ENCODE peak calls at places on chromosomes 11 and 22, in six cellular contexts. One of them, this sample, is unnamed.

GRCh38 chr11:45182902-45183301 is 36.5 kb downstream of the PRDM11 start:
- DNase-seq in HepG2: no peak
- DNase-seq in sigmoid colon: peak; percentile 65
- DNase-seq in esophagus muscularis mucosa: no peak
- DNase-seq in HCT116: peak; percentile 19
- DNase-seq in K562: peak; percentile 33
- DNase-seq in this sample: no peak

GRCh38 chr11:74018331-74019005 is 9.6 kb upstream of the UCP3 start:
- DNase-seq in sigmoid colon: peak; percentile 97
- DNase-seq in HCT116: no peak
- DNase-seq in esophagus muscularis mucosa: peak; percentile 97
- DNase-seq in K562: no peak
- DNase-seq in HepG2: peak; percentile 89
- DNase-seq in this sample: peak; percentile 93

GRCh38 chr11:12103411-12104225 is 6.8 kb upstream of the MICAL2 start:
- DNase-seq in esophagus muscularis mucosa: no peak
- DNase-seq in HepG2: no peak
- DNase-seq in HCT116: no peak
- DNase-seq in sigmoid colon: no peak
- DNase-seq in K562: no peak
- DNase-seq in this sample: no peak

GRCh38 chr11:123640677-123641494 is 13.5 kb downstream of the SCN3B start:
- DNase-seq in HCT116: no peak
- DNase-seq in K562: peak; percentile 67
- DNase-seq in HepG2: peak; percentile 20
- DNase-seq in esophagus muscularis mucosa: no peak
- DNase-seq in sigmoid colon: no peak
- DNase-seq in this sample: no peak

GRCh38 chr11:130945945-130946344 is 29.7 kb upstream of the SNX19 start:
- DNase-seq in sigmoid colon: peak; percentile 74
- DNase-seq in HepG2: no peak
- DNase-seq in HCT116: no peak
- DNase-seq in K562: no peak
- DNase-seq in esophagus muscularis mucosa: no peak
- DNase-seq in this sample: no peak

GRCh38 chr11:67062526-67063373 is 6.1 kb downstream of the RHOD start:
- DNase-seq in esophagus muscularis mucosa: no peak
- DNase-seq in K562: no peak
- DNase-seq in HepG2: no peak
- DNase-seq in HCT116: peak; percentile 49
- DNase-seq in sigmoid colon: no peak
- DNase-seq in this sample: no peak

GRCh38 chr22:41469218-41469851 is 418 bp downstream of the ACO2 start:
- DNase-seq in HepG2: no peak
- DNase-seq in HCT116: no peak
- DNase-seq in esophagus muscularis mucosa: no peak
- DNase-seq in sigmoid colon: peak; percentile 70
- DNase-seq in K562: peak; percentile 71
- DNase-seq in this sample: no peak

GRCh38 chr11:27234043-27234668 is 128.9 kb downstream of the CCDC34 start:
- DNase-seq in HCT116: no peak
- DNase-seq in sigmoid colon: peak; percentile 75
- DNase-seq in HepG2: peak; percentile 82
- DNase-seq in esophagus muscularis mucosa: no peak
- DNase-seq in K562: peak; percentile 33
- DNase-seq in this sample: no peak

GRCh38 chr22:22122348-22123117 is 122.1 kb upstream of the VPREB1 start:
- DNase-seq in HepG2: no peak
- DNase-seq in HCT116: no peak
- DNase-seq in esophagus muscularis mucosa: peak; percentile 14
- DNase-seq in sigmoid colon: no peak
- DNase-seq in K562: no peak
- DNase-seq in this sample: no peak

DNA sequence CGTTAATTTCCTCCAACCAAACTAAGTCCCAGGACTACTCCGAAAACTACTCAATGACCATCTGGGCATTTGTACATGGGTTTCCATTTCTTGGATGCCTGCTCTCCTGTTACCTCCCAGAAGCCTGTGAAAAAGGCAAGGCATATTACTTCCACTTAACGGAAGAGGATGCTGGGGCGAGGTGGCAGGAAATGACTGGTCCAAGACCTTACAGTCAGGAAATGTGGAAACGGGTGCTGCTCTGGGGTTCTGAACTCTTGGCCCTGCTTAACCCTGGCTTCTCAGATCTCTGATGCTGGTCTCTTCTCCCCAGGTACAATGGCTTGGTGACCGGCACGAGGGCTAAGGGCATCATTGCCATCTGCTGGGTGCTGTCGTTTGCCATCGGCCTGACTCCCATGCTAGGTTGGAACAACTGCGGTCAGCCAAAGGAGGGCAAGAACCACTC is 12.9 kb downstream of the ADORA2A start:
- DNase-seq in K562: no peak
- DNase-seq in HCT116: no peak
- DNase-seq in esophagus muscularis mucosa: no peak
- DNase-seq in sigmoid colon: no peak
- DNase-seq in HepG2: no peak
- DNase-seq in this sample: no peak
- H3K4me1 ChIP-seq in K562: peaks cover 6% of the 10 kb centered on the region
- H3K4me1 ChIP-seq in HCT116: peaks cover 2% of the 10 kb centered on the region
- H3K4me1 ChIP-seq in esophagus muscularis mucosa: peaks cover 9% of the 10 kb centered on the region
- H3K4me1 ChIP-seq in sigmoid colon: no peaks in the 10 kb centered on the region
- H3K4me1 ChIP-seq in HepG2: peaks cover 8% of the 10 kb centered on the region
- H3K4me1 ChIP-seq in this sample: no peaks in the 10 kb centered on the region

DNA sequence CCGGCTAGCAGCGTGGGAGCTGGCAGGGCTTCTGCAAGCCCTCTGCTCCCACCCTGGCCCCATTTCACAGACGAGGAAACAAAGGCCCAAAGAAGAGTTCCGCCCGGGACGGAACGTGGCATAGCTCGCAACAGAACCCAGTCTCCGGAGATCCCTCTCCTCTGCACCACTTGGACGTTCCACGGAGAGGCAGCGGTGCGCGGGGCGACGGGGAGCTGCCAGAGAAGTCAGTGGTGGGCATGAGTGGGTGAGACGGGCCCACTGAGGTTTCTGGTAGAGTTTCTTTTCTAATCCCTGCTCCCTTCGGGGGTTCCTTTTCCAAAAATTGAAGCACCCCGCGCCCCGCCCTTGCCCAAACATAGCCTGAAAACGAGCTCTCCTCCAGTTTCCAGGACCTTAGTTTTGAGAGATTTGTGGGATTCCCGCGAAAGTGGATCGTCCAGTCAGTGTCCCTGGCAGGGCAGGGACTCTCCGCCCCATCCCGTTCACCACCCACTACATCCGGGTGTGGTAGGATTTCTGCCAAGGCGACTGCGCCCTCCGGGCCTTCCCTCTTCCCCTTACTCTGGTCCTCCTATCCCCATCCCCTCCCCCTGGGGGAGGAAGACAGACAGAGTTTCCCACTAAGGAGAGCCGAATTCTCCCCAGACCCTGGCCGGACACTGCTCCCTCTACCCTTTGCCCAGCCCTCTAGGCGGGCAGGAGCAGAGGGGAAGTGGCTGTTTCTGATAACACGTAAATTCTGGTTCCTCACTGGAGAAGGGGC is 764 bp upstream of the NECTIN1 start:
- DNase-seq in sigmoid colon: peak; percentile 81
- DNase-seq in HepG2: no peak
- DNase-seq in esophagus muscularis mucosa: no peak
- DNase-seq in HCT116: peak; percentile 32
- DNase-seq in K562: no peak
- DNase-seq in this sample: no peak
- H3K27ac ChIP-seq in sigmoid colon: peak overlapping the region; percentile 88
- H3K27ac ChIP-seq in HepG2: no peak overlapping the region
- H3K27ac ChIP-seq in esophagus muscularis mucosa: peak overlapping the region; percentile 93
- H3K27ac ChIP-seq in HCT116: peak overlapping the region; percentile 85
- H3K27ac ChIP-seq in K562: no peak overlapping the region
- H3K27ac ChIP-seq in this sample: peak overlapping the region; percentile 91

DNA sequence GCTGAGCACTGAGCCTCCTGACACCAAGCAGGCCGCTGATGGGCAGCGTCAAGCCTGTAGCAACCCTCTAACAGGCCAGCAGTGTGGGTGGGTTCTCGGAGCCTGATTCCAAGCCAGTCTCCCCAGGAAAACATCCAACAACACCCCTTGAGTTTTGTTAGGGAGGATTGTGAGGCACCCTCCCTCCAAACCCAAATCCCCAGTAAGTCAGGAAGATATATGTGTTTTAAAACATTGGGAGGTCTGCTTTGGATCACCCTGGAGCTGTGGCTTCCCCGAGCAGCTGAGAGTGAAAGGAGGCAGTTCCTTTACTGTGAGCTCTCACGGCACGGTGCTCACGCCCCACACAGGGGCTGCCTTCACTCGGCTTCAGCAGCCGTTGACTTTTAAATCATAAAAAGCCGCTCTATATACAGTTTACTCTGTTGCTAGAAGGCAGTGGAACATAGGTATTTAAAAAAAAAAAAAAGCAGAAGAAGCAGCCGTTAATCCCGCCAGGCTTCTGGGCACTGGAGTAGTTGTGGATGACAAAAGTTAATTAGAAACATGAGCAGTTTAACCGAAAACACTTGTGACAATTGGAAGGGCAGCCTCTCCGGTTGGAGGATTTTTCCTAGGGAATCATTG is 218.6 kb downstream of the NAV2 start:
- DNase-seq in esophagus muscularis mucosa: no peak
- DNase-seq in HepG2: no peak
- DNase-seq in K562: no peak
- DNase-seq in HCT116: no peak
- DNase-seq in sigmoid colon: peak; percentile 91
- DNase-seq in this sample: no peak
- TF ChIP-seq POLR2AphosphoS5 in esophagus muscularis mucosa: peak; percentile 33
- TF ChIP-seq POLR2AphosphoS5 in HepG2: no peak
- TF ChIP-seq POLR2AphosphoS5 in K562: no peak
- TF ChIP-seq POLR2AphosphoS5 in HCT116: no peak
- TF ChIP-seq POLR2AphosphoS5 in sigmoid colon: peak; percentile 95
- TF ChIP-seq POLR2AphosphoS5 in this sample: no peak

GRCh38 chr11:65741185-65741584 is 20.6 kb upstream of the RNASEH2C start:
- DNase-seq in HepG2: no peak
- DNase-seq in HCT116: no peak
- DNase-seq in esophagus muscularis mucosa: peak; percentile 42
- DNase-seq in sigmoid colon: no peak
- DNase-seq in K562: no peak
- DNase-seq in this sample: no peak

GRCh38 chr11:65742353-65742752 is 21.8 kb upstream of the RNASEH2C start:
- DNase-seq in HCT116: no peak
- DNase-seq in esophagus muscularis mucosa: peak; percentile 81
- DNase-seq in K562: no peak
- DNase-seq in HepG2: no peak
- DNase-seq in sigmoid colon: no peak
- DNase-seq in this sample: no peak

GRCh38 chr11:65743928-65744698 is 23.5 kb upstream of the RNASEH2C start:
- DNase-seq in esophagus muscularis mucosa: peak; percentile 89
- DNase-seq in K562: peak; percentile 67
- DNase-seq in sigmoid colon: no peak
- DNase-seq in HCT116: peak; percentile 62
- DNase-seq in HepG2: peak; percentile 82
- DNase-seq in this sample: no peak

GRCh38 chr11:65744699-65745042 is 24.1 kb upstream of the RNASEH2C start:
- DNase-seq in HepG2: no peak
- DNase-seq in HCT116: no peak
- DNase-seq in K562: no peak
- DNase-seq in sigmoid colon: no peak
- DNase-seq in esophagus muscularis mucosa: peak; percentile 81
- DNase-seq in this sample: no peak

DNA sequence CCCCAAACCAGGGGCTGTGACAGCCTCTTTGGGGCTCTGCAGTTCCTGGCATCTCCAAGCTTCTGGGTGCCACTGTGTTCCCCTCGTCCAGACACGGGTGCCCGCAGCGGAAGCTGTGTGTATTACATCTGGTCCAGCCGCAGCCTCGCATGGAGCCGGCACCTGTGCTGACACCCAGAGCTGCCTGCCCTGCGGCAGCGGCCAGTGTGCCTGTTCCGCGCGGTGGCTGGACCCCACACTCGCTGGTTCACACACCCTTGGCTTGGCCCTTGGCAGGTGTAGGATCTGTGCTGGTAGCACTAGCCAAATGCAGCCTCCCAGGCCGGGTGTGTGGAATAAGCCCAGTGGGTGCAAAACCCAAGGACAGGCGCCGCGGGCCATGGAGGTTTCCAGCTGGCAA is 24.5 kb upstream of the RNASEH2C start:
- DNase-seq in HCT116: no peak
- DNase-seq in HepG2: no peak
- DNase-seq in esophagus muscularis mucosa: peak; percentile 90
- DNase-seq in K562: no peak
- DNase-seq in sigmoid colon: no peak
- DNase-seq in this sample: no peak
- H3K4me1 ChIP-seq in HCT116: no peaks in the 10 kb centered on the region
- H3K4me1 ChIP-seq in HepG2: peaks cover 8% of the 10 kb centered on the region
- H3K4me1 ChIP-seq in esophagus muscularis mucosa: no peaks in the 10 kb centered on the region
- H3K4me1 ChIP-seq in K562: peaks cover 4% of the 10 kb centered on the region
- H3K4me1 ChIP-seq in sigmoid colon: no peaks in the 10 kb centered on the region
- H3K4me1 ChIP-seq in this sample: peaks cover 6% of the 10 kb centered on the region

GRCh38 chr11:112161012-112161411 is 2.9 kb downstream of the IL18 start:
- DNase-seq in HCT116: no peak
- DNase-seq in K562: no peak
- DNase-seq in sigmoid colon: no peak
- DNase-seq in esophagus muscularis mucosa: no peak
- DNase-seq in HepG2: no peak
- DNase-seq in this sample: no peak
- H3K27ac ChIP-seq in HCT116: no peak overlapping the region
- H3K27ac ChIP-seq in K562: no peak overlapping the region
- H3K27ac ChIP-seq in sigmoid colon: no peak overlapping the region
- H3K27ac ChIP-seq in esophagus muscularis mucosa: peak overlapping the region; percentile 40
- H3K27ac ChIP-seq in HepG2: no peak overlapping the region
- H3K27ac ChIP-seq in this sample: peak overlapping the region; percentile 58

GRCh38 chr22:36009085-36009484 is 19.5 kb downstream of the RBFOX2 start:
- DNase-seq in HCT116: no peak
- DNase-seq in K562: no peak
- DNase-seq in sigmoid colon: no peak
- DNase-seq in esophagus muscularis mucosa: no peak
- DNase-seq in HepG2: no peak
- DNase-seq in this sample: no peak

GRCh38 chr22:36012332-36012731 is 16.3 kb downstream of the RBFOX2 start:
- DNase-seq in K562: no peak
- DNase-seq in HepG2: no peak
- DNase-seq in esophagus muscularis mucosa: no peak
- DNase-seq in HCT116: no peak
- DNase-seq in sigmoid colon: no peak
- DNase-seq in this sample: no peak

GRCh38 chr22:36008565-36008964 is 20.1 kb downstream of the RBFOX2 start:
- DNase-seq in HCT116: no peak
- DNase-seq in sigmoid colon: no peak
- DNase-seq in K562: no peak
- DNase-seq in esophagus muscularis mucosa: no peak
- DNase-seq in HepG2: no peak
- DNase-seq in this sample: no peak

GRCh38 chr22:36010090-36010489 is 18.5 kb downstream of the RBFOX2 start:
- DNase-seq in HCT116: no peak
- DNase-seq in esophagus muscularis mucosa: no peak
- DNase-seq in K562: peak; percentile 64
- DNase-seq in HepG2: no peak
- DNase-seq in sigmoid colon: no peak
- DNase-seq in this sample: no peak

DNA sequence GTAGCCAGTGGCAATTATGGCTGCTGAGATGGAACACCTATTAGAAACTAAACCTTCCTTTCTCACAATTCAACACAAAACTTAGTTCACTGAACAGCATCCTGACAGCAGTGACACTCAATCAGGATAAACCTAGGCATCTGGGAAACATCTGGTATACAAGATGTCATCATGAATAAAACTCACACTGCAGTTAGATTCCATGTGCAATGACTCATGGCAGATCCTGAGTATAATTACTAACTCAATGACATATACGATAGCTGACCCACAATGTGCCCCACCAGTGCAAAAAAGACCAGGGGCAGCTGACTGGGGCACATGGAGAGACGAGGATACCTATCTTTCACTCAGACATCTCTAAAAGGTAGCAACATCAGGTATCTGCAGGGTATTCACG is 17.7 kb downstream of the RBFOX2 start:
- DNase-seq in K562: no peak
- DNase-seq in HepG2: no peak
- DNase-seq in HCT116: no peak
- DNase-seq in esophagus muscularis mucosa: no peak
- DNase-seq in sigmoid colon: no peak
- DNase-seq in this sample: no peak
- TF ChIP-seq POLR2AphosphoS5 in K562: no peak
- TF ChIP-seq POLR2AphosphoS5 in HepG2: no peak
- TF ChIP-seq POLR2AphosphoS5 in HCT116: no peak
- TF ChIP-seq POLR2AphosphoS5 in esophagus muscularis mucosa: peak; percentile 80
- TF ChIP-seq POLR2AphosphoS5 in sigmoid colon: peak; percentile 90
- TF ChIP-seq POLR2AphosphoS5 in this sample: no peak

This sample was measured in suprapubic skin.